ENCODE peak calls at places on chromosomes 4 and X, in ten cellular contexts. T is HCT116; I is kidney tubule cell; V is stimulated activated CD4-positive, alpha-beta T cell treated with anti-CD3 and anti-CD28 coated beads, Interleukin-4, amount 100 ng/mL, for 1 hour; U is astrocyte; D is amygdala; W is left ventricle myocardium superior; L is caudate nucleus; K is NCI-H774; M is HT1080. A is an unnamed sample.
A peak's percentile ranks its signal among the peaks of the same experiment; 100 is the strongest.

GRCh38 chrX:1853447-1853846 is 238.6 kb downstream of the ASMT start:
- DNase-seq in L (no peak), M (no peak), D (no peak), U (no peak), I (no peak), V (no peak), W (no peak), T (no peak), K (no peak), A (no peak)

GRCh38 chr4:74189331-74190043 is 31.6 kb downstream of the MTHFD2L start:
- DNase-seq in T (peak; percentile 72), I (peak; percentile 79), U (peak; percentile 38), L (no peak), M (peak; percentile 52), D (no peak), W (no peak), K (peak; percentile 16), V (no peak), A (no peak)

GRCh38 chrX:19747672-19748610 is 139.5 kb downstream of the SH3KBP1 start:
- DNase-seq in L (no peak), W (peak; percentile 35), T (no peak), U (no peak), V (peak; percentile 50), K (no peak), I (no peak), M (no peak), D (no peak), A (no peak)

GRCh38 chrX:154840856-154841255 is 6.4 kb upstream of the SMIM9 start:
- DNase-seq in M (peak; percentile 43), D (no peak), L (no peak), V (no peak), K (peak; percentile 42), W (no peak), I (peak; percentile 55), U (peak; percentile 26), T (peak; percentile 22), A (peak; percentile 15)

GRCh38 chr4:169136330-169136729 is 126.3 kb upstream of the CBR4 start:
- DNase-seq in D (no peak), L (no peak), U (no peak), M (no peak), V (no peak), I (no peak), W (no peak), K (no peak), T (no peak), A (no peak)

GRCh38 chr4:156101571-156101970 is 147.9 kb upstream of the CTSO start:
- DNase-seq in U (peak; percentile 65), L (no peak), K (no peak), M (no peak), D (no peak), W (no peak), V (no peak), T (no peak), I (no peak), A (no peak)

GRCh38 chr4:3013839-3014350 is 50.5 kb downstream of the GRK4 start:
- DNase-seq in U (no peak), D (no peak), T (no peak), V (no peak), L (no peak), I (no peak), W (no peak), M (no peak), K (no peak), A (no peak)

GRCh38 chr4:114980932-114981693 is 132.3 kb downstream of the NDST4 start:
- DNase-seq in I (no peak), T (no peak), L (no peak), U (no peak), M (no peak), K (no peak), D (no peak), W (no peak), V (no peak), A (no peak)

GRCh38 chrX:123169247-123169901 is 14.7 kb upstream of the GRIA3 start:
- DNase-seq in V (no peak), I (peak; percentile 96), K (no peak), D (no peak), M (peak; percentile 66), W (no peak), L (no peak), T (peak; percentile 38), U (peak; percentile 32), A (no peak)

GRCh38 chr4:17758459-17758858 is 23.0 kb downstream of the FAM184B start:
- DNase-seq in V (no peak), T (no peak), D (no peak), K (peak; percentile 11), M (no peak), W (no peak), L (no peak), I (no peak), U (no peak), A (no peak)

GRCh38 chr4:186765138-186765537 is 41.5 kb upstream of the FAT1 start:
- DNase-seq in W (no peak), L (no peak), K (no peak), I (peak; percentile 88), T (peak; percentile 68), D (no peak), U (peak; percentile 70), V (no peak), M (peak; percentile 27), A (no peak)

GRCh38 chr4:54277691-54278090 is 48.6 kb downstream of the PDGFRA start:
- DNase-seq in D (no peak), L (no peak), M (peak; percentile 90), K (no peak), I (peak; percentile 86), W (no peak), V (no peak), T (no peak), U (peak; percentile 89), A (no peak)

GRCh38 chrX:7689791-7690412 is 153.1 kb upstream of the VCX start:
- DNase-seq in V (no peak), I (no peak), L (no peak), U (no peak), T (no peak), K (peak; percentile 81), M (no peak), D (no peak), W (no peak), A (no peak)

GRCh38 chrX:120549483-120550452 is 11.0 kb downstream of the CUL4B start:
- DNase-seq in T (peak; percentile 83), K (no peak), L (no peak), W (no peak), V (no peak), U (peak; percentile 98), I (peak; percentile 87), M (peak; percentile 92), D (no peak), A (peak; percentile 79)

GRCh38 chrX:153395613-153396319 is 5.4 kb downstream of the PNMA6E start:
- DNase-seq in D (no peak), V (no peak), U (no peak), K (no peak), L (no peak), I (no peak), T (no peak), W (no peak), M (no peak), A (no peak)

GRCh38 chr4:179040259-179040658 is 1598.0 kb upstream of the AGA start:
- DNase-seq in I (no peak), V (no peak), T (no peak), U (no peak), W (no peak), K (no peak), L (no peak), M (no peak), D (no peak), A (no peak)